ENCODE peak calls at places on chromosomes 4 and X, in five cellular contexts. N is lower lobe of right lung, E is astrocyte, D is right cardiac atrium, I is aorta. Z is an unnamed sample.

GRCh38 chr4:37902212-37902611 is 11.3 kb downstream of the TBC1D1 start:
- DNase-seq in N (no peak), E (no peak), D (no peak), I (no peak), Z (no peak)

GRCh38 chrX:15468036-15468435 is 25.1 kb downstream of the PIR start:
- DNase-seq in N (no peak), E (peak; percentile 27), D (no peak), I (no peak), Z (no peak)

GRCh38 chr4:168893807-168894206 is 116.2 kb downstream of the CBR4 start:
- DNase-seq in N (no peak), E (no peak), D (no peak), I (no peak), Z (no peak)

GRCh38 chrX:129637217-129638109 is 17.3 kb downstream of the APLN start:
- DNase-seq in N (peak; percentile 73), E (no peak), D (peak; percentile 51), I (peak; percentile 90), Z (no peak)

GRCh38 chr4:11446156-11446811 is 17.6 kb upstream of the HS3ST1 start:
- DNase-seq in N (no peak), E (peak; percentile 44), D (no peak), I (no peak), Z (no peak)

GRCh38 chr4:53813991-53814390 is 222.7 kb upstream of the LNX1 start:
- DNase-seq in N (no peak), E (no peak), D (no peak), I (no peak), Z (no peak)

GRCh38 chr4:54173281-54173912 is 55.7 kb upstream of the PDGFRA start:
- DNase-seq in N (no peak), E (no peak), D (no peak), I (no peak), Z (no peak)

GRCh38 chr4:65538571-65538970 is 131.7 kb downstream of the EPHA5 start:
- DNase-seq in N (no peak), E (peak; percentile 78), D (no peak), I (no peak), Z (no peak)

GRCh38 chrX:9467181-9467580 is 2.3 kb downstream of the TBL1X start:
- DNase-seq in N (no peak), E (no peak), D (no peak), I (no peak), Z (no peak)

GRCh38 chrX:73930300-73930699 is 367.3 kb downstream of the CHIC1 start:
- DNase-seq in N (no peak), E (no peak), D (no peak), I (no peak), Z (no peak)

GRCh38 chr4:31083451-31083850 is 363.3 kb downstream of the PCDH7 start:
- DNase-seq in N (no peak), E (no peak), D (no peak), I (no peak), Z (no peak)

GRCh38 chrX:11953615-11954014 is 184.7 kb upstream of the FRMPD4 start:
- DNase-seq in N (no peak), E (peak; percentile 93), D (no peak), I (no peak), Z (no peak)

GRCh38 chr4:54912155-54912554 is 213.2 kb downstream of the KDR start:
- DNase-seq in N (no peak), E (no peak), D (no peak), I (no peak), Z (no peak)

GRCh38 chrX:85627363-85627762 is 247.9 kb upstream of the POF1B start:
- DNase-seq in N (no peak), E (no peak), D (no peak), I (no peak), Z (no peak)

GRCh38 chr4:168751263-168752225 is 254.7 kb downstream of the PALLD start:
- DNase-seq in N (no peak), E (peak; percentile 68), D (no peak), I (no peak), Z (no peak)

GRCh38 chrX:55907968-55908607 is 190.5 kb downstream of the RRAGB start:
- DNase-seq in N (peak; percentile 69), E (no peak), D (peak; percentile 43), I (peak; percentile 80), Z (no peak)

GRCh38 chr4:38858097-38858420 is 1.4 kb upstream of the TLR6 start:
- DNase-seq in N (no peak), E (no peak), D (no peak), I (no peak), Z (no peak)

GRCh38 chr4:21790437-21791029 is 158.0 kb downstream of the KCNIP4 start:
- DNase-seq in N (no peak), E (peak; percentile 16), D (no peak), I (no peak), Z (no peak)

GRCh38 chr4:54657556-54658313 is at the start of gene KIT:
- DNase-seq in N (peak; percentile 58), E (no peak), D (peak; percentile 36), I (peak; percentile 83), Z (no peak)

GRCh38 chr4:147848634-147849033 is 116.7 kb downstream of the ARHGAP10 start:
- DNase-seq in N (no peak), E (no peak), D (no peak), I (no peak), Z (no peak)
- H3K27ac ChIP-seq in N (no peak overlapping the region), E (no peak overlapping the region), D (no peak overlapping the region), I (no peak overlapping the region), Z (no peak overlapping the region)

GRCh38 chr4:7902826-7903225 is 36.8 kb downstream of the AFAP1 start:
- DNase-seq in N (no peak), E (peak; percentile 49), D (no peak), I (no peak), Z (no peak)

GRCh38 chr4:7899184-7899583 is 40.5 kb downstream of the AFAP1 start:
- DNase-seq in N (no peak), E (no peak), D (no peak), I (no peak), Z (no peak)

GRCh38 chr4:7900351-7900750 is 39.3 kb downstream of the AFAP1 start:
- DNase-seq in N (no peak), E (no peak), D (no peak), I (no peak), Z (no peak)

GRCh38 chr4:7902101-7902553 is 37.5 kb downstream of the AFAP1 start:
- DNase-seq in N (no peak), E (no peak), D (no peak), I (no peak), Z (no peak)

DNA sequence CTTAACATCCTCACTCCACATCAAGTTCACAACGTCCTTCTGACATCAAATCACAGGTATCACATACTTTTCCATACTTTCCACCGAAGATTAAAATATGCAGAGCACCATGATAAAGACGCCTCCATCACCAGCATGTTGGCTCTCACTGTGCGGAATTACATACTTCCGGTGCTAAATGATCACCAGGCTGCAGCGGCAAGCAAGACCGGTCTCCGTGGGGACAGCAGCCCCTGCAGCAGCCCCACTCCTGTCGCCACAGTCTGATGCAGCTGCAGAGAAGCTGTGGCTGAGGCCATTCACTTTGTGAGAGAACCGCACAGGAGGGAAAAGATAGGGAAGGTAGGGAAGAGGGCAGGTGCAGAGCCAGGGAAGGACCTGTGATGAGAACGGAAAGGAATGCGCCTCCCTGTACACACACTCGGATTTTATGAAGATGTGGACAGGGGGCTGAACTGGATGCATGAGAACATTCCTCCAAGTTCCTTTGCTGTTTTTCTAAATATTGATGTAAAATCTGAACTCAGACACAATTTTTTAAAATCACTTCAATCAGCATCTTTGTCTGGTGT is 38.3 kb downstream of the AFAP1 start:
- DNase-seq in N (no peak), E (no peak), D (no peak), I (no peak), Z (no peak)
- H3K4me1 ChIP-seq in N (no peaks in the 10 kb centered on the region), E (peaks cover 68% of the 10 kb centered on the region), D (peaks cover 16% of the 10 kb centered on the region), I (peaks cover 8% of the 10 kb centered on the region), Z (peaks cover 31% of the 10 kb centered on the region)

DNA sequence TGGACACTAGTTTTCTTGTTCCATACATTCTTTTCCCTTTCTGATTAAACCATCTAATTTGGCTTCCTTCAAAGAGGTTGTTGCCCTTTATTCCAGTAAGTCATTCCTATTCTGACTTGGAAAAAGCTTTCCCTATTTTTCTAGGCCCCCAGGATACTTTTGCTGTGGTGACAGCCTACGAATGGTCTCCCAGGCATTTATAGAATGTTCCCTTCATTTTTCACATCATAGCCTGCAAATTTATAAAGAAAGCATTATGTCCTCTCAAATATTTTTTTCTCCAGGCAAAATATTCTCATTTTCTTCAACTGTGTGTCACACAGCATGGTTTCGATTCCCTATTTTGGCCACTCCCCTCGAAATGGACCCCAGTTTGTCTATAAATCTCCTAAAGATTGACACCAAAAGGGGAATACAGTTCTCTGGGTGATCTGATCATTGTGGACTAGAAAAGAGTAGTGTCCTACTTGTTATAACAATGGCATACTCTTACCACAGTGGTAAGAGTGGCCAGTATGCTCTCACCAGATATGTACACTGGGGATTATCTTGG is 41.6 kb upstream of the BMP2K start:
- DNase-seq in N (no peak), E (no peak), D (no peak), I (no peak), Z (no peak)
- H3K27ac ChIP-seq in N (no peak overlapping the region), E (no peak overlapping the region), D (no peak overlapping the region), I (no peak overlapping the region), Z (no peak overlapping the region)

GRCh38 chrX:13001961-13002671 is 27.2 kb downstream of the TMSB4X start:
- DNase-seq in N (no peak), E (no peak), D (no peak), I (no peak), Z (no peak)
- H3K4me1 ChIP-seq in N (peaks cover 41% of the 10 kb centered on the region), E (peaks cover 16% of the 10 kb centered on the region), D (peaks cover 6% of the 10 kb centered on the region), I (no peaks in the 10 kb centered on the region), Z (peaks cover 9% of the 10 kb centered on the region)

GRCh38 chr4:48565362-48566083 is 75.5 kb downstream of the ZAR1 start:
- DNase-seq in N (no peak), E (no peak), D (no peak), I (no peak), Z (no peak)

GRCh38 chr4:48575964-48576363 is 85.9 kb downstream of the ZAR1 start:
- DNase-seq in N (no peak), E (peak; percentile 59), D (no peak), I (no peak), Z (no peak)

GRCh38 chr4:48570646-48571220 is 80.7 kb downstream of the ZAR1 start:
- DNase-seq in N (no peak), E (peak; percentile 80), D (no peak), I (no peak), Z (no peak)

GRCh38 chr4:48571471-48571870 is 81.4 kb downstream of the ZAR1 start:
- DNase-seq in N (no peak), E (no peak), D (no peak), I (no peak), Z (no peak)
- H3K27ac ChIP-seq in N (no peak overlapping the region), E (peak overlapping the region; percentile 89), D (no peak overlapping the region), I (no peak overlapping the region), Z (no peak overlapping the region)

Z was measured in RWPE2.